ENCODE peak calls at places on chromosome 14, in four cellular contexts. U, W, Y and Z are unnamed samples.
A peak's percentile ranks its signal among the peaks of the same experiment; 100 is the strongest.

GRCh38 chr14:24071836-24072420 is 566 bp downstream of the CPNE6 start:
- DNase-seq in W (no peak), Y (no peak), U (no peak), Z (no peak)

GRCh38 chr14:41642402-41643195 is 35.9 kb downstream of the LRFN5 start:
- DNase-seq in Y (no peak), U (no peak), W (no peak), Z (no peak)

GRCh38 chr14:96686126-96686525 is 111.1 kb upstream of the VRK1 start:
- DNase-seq in Y (no peak), W (no peak), U (no peak), Z (no peak)

GRCh38 chr14:105486333-105486973 is at the start of gene CRIP1:
- DNase-seq in Y (no peak), W (no peak), U (no peak), Z (no peak)

GRCh38 chr14:34046799-34047520 is 96.1 kb upstream of the EGLN3 start:
- DNase-seq in Y (no peak), W (no peak), U (no peak), Z (no peak)

GRCh38 chr14:94638330-94638729 is 26.1 kb downstream of the SERPINA3 start:
- DNase-seq in W (no peak), Y (no peak), U (no peak), Z (no peak)

GRCh38 chr14:91752956-91753355 is 21.1 kb upstream of the CATSPERB start:
- DNase-seq in Y (no peak), U (no peak), W (no peak), Z (no peak)

GRCh38 chr14:102316048-102316745 is 3.3 kb upstream of the ZNF839 start:
- DNase-seq in U (no peak), W (peak; percentile 35), Y (peak; percentile 11), Z (peak; percentile 34)

GRCh38 chr14:33081259-33081658 is 142.6 kb downstream of the NPAS3 start:
- DNase-seq in Y (peak; percentile 6), U (no peak), W (no peak), Z (peak; percentile 48)

GRCh38 chr14:49853572-49854375 is 1.2 kb upstream of the NEMF start:
- DNase-seq in W (peak; percentile 95), Y (peak; percentile 64), U (peak; percentile 90), Z (peak; percentile 48)

GRCh38 chr14:100771121-100771800 is 44.6 kb downstream of the DLK1 start:
- DNase-seq in Y (no peak), U (no peak), W (no peak), Z (no peak)

GRCh38 chr14:89221109-89221508 is 195.9 kb downstream of the FOXN3 start:
- DNase-seq in Y (no peak), U (no peak), W (peak; percentile 20), Z (no peak)

GRCh38 chr14:49945448-49946319 is 52.8 kb downstream of the ARF6 start:
- DNase-seq in W (no peak), U (no peak), Y (no peak), Z (no peak)

GRCh38 chr14:41606249-41607118 is at the start of gene LRFN5:
- DNase-seq in W (peak; percentile 12), Y (peak; percentile 14), U (no peak), Z (no peak)

GRCh38 chr14:101761881-101762529 is 496 bp downstream of the PPP2R5C start:
- DNase-seq in W (peak; percentile 21), Y (peak; percentile 8), U (no peak), Z (peak; percentile 46)

GRCh38 chr14:97185186-97185585 is 388.0 kb downstream of the VRK1 start:
- DNase-seq in W (peak; percentile 37), Y (no peak), U (no peak), Z (peak; percentile 2)

GRCh38 chr14:105865266-105865903 is 339.0 kb downstream of the TMEM121 start:
- DNase-seq in U (no peak), Y (no peak), W (no peak), Z (no peak)

GRCh38 chr14:26199599-26200370 is 398.0 kb downstream of the NOVA1 start:
- DNase-seq in Y (peak; percentile 71), W (peak; percentile 46), U (no peak), Z (no peak)

GRCh38 chr14:44960646-44961045 is 1.1 kb downstream of the KLHL28 start:
- DNase-seq in U (no peak), Y (no peak), W (no peak), Z (no peak)

GRCh38 chr14:77067632-77068514 is 30.2 kb upstream of the CIPC start:
- DNase-seq in W (peak; percentile 95), Y (peak; percentile 36), U (peak; percentile 42), Z (peak; percentile 61)

GRCh38 chr14:91873476-91874265 is 6.3 kb upstream of the TC2N start:
- DNase-seq in W (peak; percentile 53), Y (no peak), U (no peak), Z (peak; percentile 89)

DNA sequence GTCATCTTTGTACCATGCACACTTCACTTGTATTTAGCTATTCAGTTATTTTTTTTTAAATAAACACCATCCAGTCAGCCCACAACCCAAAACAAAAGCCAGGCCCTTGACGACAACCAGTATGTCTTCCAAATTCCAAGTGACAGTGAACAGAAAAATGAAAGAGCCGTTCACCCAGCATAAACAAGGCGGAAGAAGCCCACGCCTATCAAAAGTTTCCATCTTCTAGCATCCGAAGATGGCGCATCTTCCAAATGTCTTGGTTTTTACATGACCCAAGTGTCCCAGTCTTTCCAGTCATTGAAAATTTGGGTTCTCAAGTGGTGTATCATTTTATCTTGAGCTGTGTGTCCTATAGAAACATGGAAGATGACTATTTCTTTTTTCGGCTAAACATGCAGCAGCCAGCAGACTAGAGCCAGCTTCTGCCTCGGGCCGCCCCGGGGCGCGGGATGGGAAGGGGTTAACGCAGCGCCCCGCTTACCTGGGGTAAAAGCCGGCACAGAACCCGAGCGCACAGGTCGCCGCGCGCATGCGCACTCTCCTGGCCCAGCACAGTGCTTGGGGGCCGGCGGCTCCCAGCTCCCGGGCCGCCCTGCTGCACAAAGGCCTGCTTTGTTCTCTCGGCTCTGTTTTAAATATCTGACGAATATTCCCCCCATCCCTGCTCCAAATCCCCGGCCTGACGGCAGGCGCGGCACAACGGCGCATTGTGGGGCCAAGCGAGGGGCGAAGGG is 164.8 kb downstream of the ZFP36L1 start:
- DNase-seq in W (peak; percentile 28), U (peak; percentile 29), Y (no peak), Z (no peak)
- TF ChIP-seq EZH2phosphoT487 in W (no peak), U (no peak), Y (no peak), Z (no peak)

GRCh38 chr14:21209185-21209584 is 53.3 kb upstream of the OR5AU1 start:
- DNase-seq in U (no peak), Y (no peak), W (no peak), Z (no peak)
- TF ChIP-seq CTCF in U (no peak), Y (no peak), W (no peak), Z (no peak)

GRCh38 chr14:78327426-78328210 is 157.4 kb downstream of the NRXN3 start:
- DNase-seq in Y (no peak), U (no peak), W (no peak), Z (no peak)
- TF ChIP-seq EZH2phosphoT487 in Y (no peak), U (no peak), W (no peak), Z (no peak)

GRCh38 chr14:67619446-67620216 is at the start of gene ARG2:
- DNase-seq in U (peak; percentile 98), Y (peak; percentile 88), W (peak; percentile 95), Z (peak; percentile 85)
- TF ChIP-seq CTCF in U (no peak), Y (peak; percentile 5), W (peak; percentile 32), Z (no peak)

GRCh38 chr14:60346706-60347105 is 97.7 kb downstream of the PPM1A start:
- DNase-seq in Y (peak; percentile 14), U (no peak), W (peak; percentile 39), Z (peak; percentile 72)
- TF ChIP-seq EZH2phosphoT487 in Y (no peak), U (no peak), W (no peak), Z (no peak)

GRCh38 chr14:104461676-104462443 is 117.7 kb upstream of the C14orf180 start:
- DNase-seq in U (no peak), Y (no peak), W (no peak), Z (no peak)
- TF ChIP-seq CTCF in U (no peak), Y (no peak), W (no peak), Z (no peak)

GRCh38 chr14:57737598-57737997 is 128.3 kb downstream of the SLC35F4 start:
- DNase-seq in U (no peak), Y (no peak), W (no peak), Z (no peak)

GRCh38 chr14:57736391-57736790 is 129.5 kb downstream of the SLC35F4 start:
- DNase-seq in U (no peak), Y (no peak), W (no peak), Z (no peak)

GRCh38 chr14:57729208-57730187 is 136.4 kb downstream of the SLC35F4 start:
- DNase-seq in U (no peak), Y (no peak), W (no peak), Z (no peak)

DNA sequence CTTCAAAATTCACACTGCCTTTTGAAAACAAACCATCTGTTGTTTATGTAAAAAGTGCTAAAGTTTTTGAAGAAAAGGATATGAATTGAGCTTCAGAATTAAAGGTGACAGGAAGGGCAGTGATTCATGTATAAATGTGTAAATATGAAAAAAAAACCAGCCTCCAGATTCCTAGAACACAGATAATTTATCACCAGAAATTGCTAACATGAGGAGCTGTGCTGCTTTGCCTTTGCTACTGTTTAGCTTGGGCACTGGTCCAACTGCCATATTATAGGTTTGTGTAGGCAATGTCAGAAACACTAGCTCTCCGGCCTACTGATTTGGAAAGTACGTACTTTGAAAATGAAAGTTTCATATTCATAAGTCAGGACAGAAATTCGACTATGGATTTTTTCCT is 133.0 kb downstream of the SLC35F4 start:
- DNase-seq in W (peak; percentile 53), U (no peak), Y (no peak), Z (no peak)
- TF ChIP-seq EZH2phosphoT487 in W (no peak), U (no peak), Y (no peak), Z (no peak)